ENCODE peak calls at places on chromosomes 7 and 10, in ten cellular contexts. S is neural progenitor cell, T is GM23248, K is mammary epithelial cell, R is fibroblast of lung, U is MM.1S, B is DND-41, A is HCT116, Y is astrocyte, F is endothelial cell of umbilical vein. O is an unnamed sample.

GRCh38 chr10:11404931-11405330 is 206.5 kb downstream of the USP6NL start:
- DNase-seq in S (no peak), T (no peak), K (no peak), R (no peak), U (no peak), B (no peak), A (no peak), Y (no peak), F (no peak), O (no peak)

GRCh38 chr7:108613147-108613948 is 43.7 kb downstream of the DNAJB9 start:
- DNase-seq in S (peak; percentile 62), T (peak; percentile 56), K (peak; percentile 30), R (peak; percentile 11), U (peak; percentile 75), B (no peak), A (peak; percentile 33), Y (peak; percentile 6), F (peak; percentile 59), O (peak; percentile 5)

GRCh38 chr7:1972734-1973133 is 260.0 kb downstream of the MAD1L1 start:
- DNase-seq in S (no peak), T (no peak), K (no peak), R (no peak), U (no peak), B (no peak), A (no peak), Y (no peak), F (no peak), O (no peak)

GRCh38 chr10:53598914-53599313 is 826.3 kb upstream of the MBL2 start:
- DNase-seq in S (no peak), T (no peak), K (peak; percentile 92), R (peak; percentile 62), U (no peak), B (no peak), A (no peak), Y (peak; percentile 54), F (no peak), O (peak; percentile 25)

GRCh38 chr10:3761916-3762708 is 22.9 kb downstream of the KLF6 start:
- DNase-seq in S (peak; percentile 84), T (no peak), K (peak; percentile 78), R (peak; percentile 77), U (no peak), B (no peak), A (peak; percentile 57), Y (peak; percentile 73), F (no peak), O (no peak)

GRCh38 chr10:43109671-43110249 is 28.5 kb upstream of the CSGALNACT2 start:
- DNase-seq in S (no peak), T (peak; percentile 63), K (no peak), R (no peak), U (peak; percentile 4), B (no peak), A (no peak), Y (no peak), F (no peak), O (no peak)

GRCh38 chr7:148624735-148625134 is 34.2 kb downstream of the C7orf33 start:
- DNase-seq in S (no peak), T (peak; percentile 20), K (no peak), R (no peak), U (no peak), B (no peak), A (no peak), Y (peak; percentile 2), F (no peak), O (no peak)

GRCh38 chr7:120718361-120718760 is 139.6 kb downstream of the TSPAN12 start:
- DNase-seq in S (peak; percentile 12), T (no peak), K (no peak), R (no peak), U (no peak), B (no peak), A (no peak), Y (no peak), F (no peak), O (no peak)

GRCh38 chr7:85821926-85822325 is 635.1 kb upstream of the SEMA3D start:
- DNase-seq in S (no peak), T (no peak), K (no peak), R (no peak), U (no peak), B (no peak), A (no peak), Y (no peak), F (no peak), O (no peak)

DNA sequence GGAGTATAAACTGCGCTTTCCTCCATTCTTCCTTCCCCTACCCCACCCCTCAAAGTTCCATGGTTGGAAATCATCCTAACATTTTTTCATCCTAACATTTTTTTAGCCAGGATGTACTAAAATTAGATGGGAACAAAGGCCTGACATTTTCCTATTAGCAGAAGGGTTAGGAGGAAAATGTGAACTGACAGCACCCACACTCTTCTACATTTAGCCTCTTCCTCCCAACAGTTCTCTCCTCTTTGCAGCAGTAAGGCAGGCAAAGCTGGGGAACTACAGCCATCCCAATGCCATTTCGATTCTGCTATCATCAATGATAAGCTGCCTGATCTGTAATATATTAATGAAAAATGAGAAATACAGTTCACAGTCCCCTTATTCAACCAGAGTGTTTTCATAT is 11.4 kb upstream of the FAM53B start:
- DNase-seq in S (no peak), T (no peak), K (no peak), R (no peak), U (no peak), B (no peak), A (no peak), Y (no peak), F (no peak), O (no peak)
- H3K9ac ChIP-seq in S (no peak overlapping the region), T (no peak overlapping the region), K (no peak overlapping the region), R (no peak overlapping the region), U (no peak overlapping the region), B (no peak overlapping the region), A (no peak overlapping the region), Y (no peak overlapping the region), F (no peak overlapping the region), O (no peak overlapping the region)

DNA sequence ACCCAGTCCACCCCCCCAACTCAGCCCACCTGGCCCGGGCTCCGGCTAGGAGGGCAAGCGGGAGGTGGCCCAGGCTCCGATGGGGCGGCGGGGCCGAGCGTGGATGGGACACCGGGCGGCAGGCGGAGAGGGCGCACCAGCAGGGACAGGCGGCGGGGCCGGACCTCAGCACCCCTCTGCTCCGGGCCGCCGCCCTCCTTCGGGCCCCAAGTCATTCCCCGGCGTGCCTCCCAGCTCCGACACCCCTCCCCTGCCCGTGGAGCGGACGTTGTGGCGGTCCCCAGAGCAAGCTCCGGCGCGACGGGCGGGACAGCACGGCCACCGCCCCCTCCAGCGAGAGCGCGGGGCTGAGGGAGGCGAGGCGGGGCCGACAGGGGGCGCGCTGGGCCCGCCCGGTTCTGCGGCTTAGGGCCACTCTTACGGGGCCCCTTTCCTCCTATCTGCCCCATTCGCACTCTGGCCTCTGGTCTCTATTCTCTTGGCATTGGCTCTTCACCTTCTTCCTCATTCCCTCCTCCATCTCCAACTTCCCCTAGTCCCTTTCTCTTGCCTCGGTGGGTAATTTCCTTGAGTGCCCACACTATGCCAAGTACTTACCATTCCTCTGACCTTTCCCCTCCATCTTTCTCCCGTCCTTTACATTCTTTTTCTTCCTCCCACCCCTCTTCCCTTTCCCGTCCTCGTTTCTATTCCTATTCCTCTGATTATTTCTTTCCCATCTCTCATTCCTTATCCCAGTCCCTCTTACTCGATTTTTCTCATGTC is 710 bp upstream of the GBX1 start:
- DNase-seq in S (peak; percentile 78), T (peak; percentile 37), K (no peak), R (no peak), U (peak; percentile 52), B (no peak), A (no peak), Y (no peak), F (no peak), O (no peak)
- TF ChIP-seq EZH2 in S (no peak), T (no peak), K (no peak), R (peak; percentile 45), U (peak; percentile 62), B (no peak), A (no peak), Y (peak; percentile 93), F (peak; percentile 43), O (peak; percentile 96)

GRCh38 chr7:99234185-99234584 is 26.3 kb upstream of the KPNA7 start:
- DNase-seq in S (no peak), T (no peak), K (no peak), R (no peak), U (no peak), B (no peak), A (no peak), Y (no peak), F (no peak), O (no peak)

GRCh38 chr7:99235925-99236324 is 28.0 kb upstream of the KPNA7 start:
- DNase-seq in S (no peak), T (no peak), K (no peak), R (peak; percentile 56), U (no peak), B (no peak), A (no peak), Y (peak; percentile 32), F (no peak), O (no peak)

GRCh38 chr7:99229234-99229633 is 21.3 kb upstream of the KPNA7 start:
- DNase-seq in S (no peak), T (no peak), K (peak; percentile 51), R (no peak), U (no peak), B (no peak), A (no peak), Y (no peak), F (no peak), O (no peak)

GRCh38 chr7:99232082-99232770 is 24.3 kb upstream of the KPNA7 start:
- DNase-seq in S (no peak), T (no peak), K (no peak), R (no peak), U (no peak), B (no peak), A (no peak), Y (no peak), F (no peak), O (no peak)
- H3K4me2 ChIP-seq in S (no peak overlapping the region), T (no peak overlapping the region), K (no peak overlapping the region), R (no peak overlapping the region), U (no peak overlapping the region), B (no peak overlapping the region), A (no peak overlapping the region), Y (no peak overlapping the region), F (no peak overlapping the region), O (no peak overlapping the region)

GRCh38 chr7:122430710-122431109 is 126.2 kb upstream of the FEZF1 start:
- DNase-seq in S (no peak), T (peak; percentile 5), K (no peak), R (peak; percentile 23), U (no peak), B (no peak), A (no peak), Y (no peak), F (peak; percentile 88), O (no peak)

GRCh38 chr7:122423591-122423990 is 119.0 kb upstream of the FEZF1 start:
- DNase-seq in S (no peak), T (no peak), K (peak; percentile 43), R (no peak), U (no peak), B (no peak), A (no peak), Y (no peak), F (no peak), O (no peak)

GRCh38 chr7:122429926-122430325 is 125.4 kb upstream of the FEZF1 start:
- DNase-seq in S (no peak), T (no peak), K (no peak), R (no peak), U (no peak), B (no peak), A (no peak), Y (no peak), F (no peak), O (no peak)

DNA sequence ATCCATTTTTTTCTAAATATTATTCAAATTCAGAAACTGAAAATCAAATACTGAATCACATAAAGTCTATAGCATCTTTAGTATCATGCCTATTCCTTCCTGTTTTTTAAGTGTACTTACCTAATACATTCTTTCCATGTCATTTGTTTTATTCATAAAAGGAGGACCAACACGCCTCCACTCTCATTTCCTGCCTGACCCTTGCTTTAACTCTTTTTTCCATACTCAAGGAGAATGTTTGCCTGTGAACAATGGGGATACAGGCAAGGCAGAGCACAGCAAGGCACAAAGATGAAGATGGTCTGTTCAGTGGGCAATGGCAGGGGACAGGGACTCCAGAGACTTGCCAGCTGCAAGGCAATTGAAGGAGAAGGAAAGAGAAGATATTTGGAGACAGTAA is 121.2 kb upstream of the FEZF1 start:
- DNase-seq in S (no peak), T (no peak), K (no peak), R (peak; percentile 16), U (no peak), B (no peak), A (no peak), Y (no peak), F (peak; percentile 60), O (no peak)
- H3K9ac ChIP-seq in S (no peak overlapping the region), T (no peak overlapping the region), K (no peak overlapping the region), R (no peak overlapping the region), U (no peak overlapping the region), B (no peak overlapping the region), A (no peak overlapping the region), Y (no peak overlapping the region), F (no peak overlapping the region), O (no peak overlapping the region)

O was measured in keratinocyte.